ENCODE peak calls at places on chromosomes 3 and 15, in five cellular contexts. S is EH, N is heart left ventricle, K is ascending aorta, O is skeletal muscle cell. T is an unnamed sample.

GRCh38 chr3:194141415-194142155 is 5.6 kb downstream of the HES1 start:
- DNase-seq in S (peak), K (peak), O (peak), N (peak), T (peak)

GRCh38 chr3:130379274-130379673 is 33.8 kb downstream of the COL6A5 start:
- DNase-seq in O (peak), K (no peak), S (no peak), N (no peak), T (no peak)

GRCh38 chr3:10680796-10681195 is 135.2 kb upstream of the SLC6A11 start:
- DNase-seq in N (no peak), O (no peak), S (no peak), K (no peak), T (no peak)

GRCh38 chr3:185658504-185658912 is 72.4 kb downstream of the SENP2 start:
- DNase-seq in O (peak), N (no peak), K (peak), S (peak), T (peak)

GRCh38 chr15:94970096-94970495 is 738.7 kb downstream of the MCTP2 start:
- DNase-seq in S (no peak), O (no peak), N (no peak), K (no peak), T (no peak)

GRCh38 chr3:71214797-71215196 is 368.7 kb downstream of the FOXP1 start:
- DNase-seq in S (no peak), N (no peak), O (no peak), K (no peak), T (no peak)

GRCh38 chr15:55959744-55960143 is 33.7 kb downstream of the NEDD4 start:
- DNase-seq in K (no peak), O (no peak), S (peak), N (no peak), T (no peak)

GRCh38 chr15:54566654-54567053 is 588.4 kb downstream of the UNC13C start:
- DNase-seq in O (no peak), N (no peak), S (no peak), K (no peak), T (no peak)

GRCh38 chr3:46276497-46277099 is 34.3 kb downstream of the CCR3 start:
- DNase-seq in N (peak), K (peak), O (no peak), S (peak), T (peak)

GRCh38 chr3:169186596-169186995 is 476.9 kb downstream of the MECOM start:
- DNase-seq in S (no peak), O (no peak), K (no peak), N (no peak), T (no peak)

GRCh38 chr3:122661633-122662032 is 19.0 kb upstream of the PARP14 start:
- DNase-seq in O (no peak), K (no peak), S (no peak), N (no peak), T (no peak)

GRCh38 chr15:27486036-27486435 is 515.1 kb downstream of the GABRG3 start:
- DNase-seq in N (no peak), O (no peak), S (no peak), K (no peak), T (no peak)

GRCh38 chr15:89338036-89338435 is 3.4 kb upstream of the POLG start:
- DNase-seq in K (no peak), O (no peak), S (no peak), N (no peak), T (no peak)

GRCh38 chr3:25441234-25441856 is 13.3 kb downstream of the RARB start:
- DNase-seq in N (no peak), K (no peak), O (no peak), S (no peak), T (no peak)

GRCh38 chr15:82805994-82806406 is at the start of gene FSD2:
- DNase-seq in K (no peak), O (no peak), S (peak), N (no peak), T (peak)

GRCh38 chr3:127848131-127849129 is 26.1 kb upstream of the MGLL start:
- DNase-seq in N (no peak), S (peak), K (no peak), O (no peak), T (peak)

GRCh38 chr3:96966181-96966929 is 152.0 kb downstream of the EPHA6 start:
- DNase-seq in S (no peak), N (no peak), O (no peak), K (no peak), T (no peak)

GRCh38 chr3:71753716-71754609 is at the start of gene GPR27:
- DNase-seq in N (no peak), O (peak), K (no peak), S (peak), T (peak)

GRCh38 chr15:89462198-89462912 is 34.0 kb downstream of the RHCG start:
- DNase-seq in N (no peak), S (peak), O (no peak), K (no peak), T (no peak)

GRCh38 chr15:57421110-57421509 is 44.8 kb downstream of the CGNL1 start:
- DNase-seq in K (no peak), O (no peak), S (no peak), N (no peak), T (no peak)

GRCh38 chr15:61169904-61170695 is 59.0 kb downstream of the RORA start:
- DNase-seq in K (no peak), S (no peak), N (no peak), O (no peak), T (no peak)

GRCh38 chr3:169945313-169945712 is 21.3 kb upstream of the SEC62 start:
- DNase-seq in K (peak), O (no peak), N (no peak), S (no peak), T (peak)

GRCh38 chr3:57815034-57815433 is 58.9 kb downstream of the SLMAP start:
- DNase-seq in K (no peak), O (no peak), N (no peak), S (no peak), T (no peak)

GRCh38 chr15:62497356-62497755 is 332.3 kb upstream of the C2CD4B start:
- DNase-seq in N (no peak), O (no peak), K (no peak), S (peak), T (peak)

GRCh38 chr15:55977225-55977624 is 16.2 kb downstream of the NEDD4 start:
- DNase-seq in O (no peak), S (no peak), N (no peak), K (no peak), T (no peak)

GRCh38 chr3:158735296-158736033 is 3.2 kb upstream of the RARRES1 start:
- DNase-seq in O (no peak), N (no peak), K (no peak), S (no peak), T (no peak)

GRCh38 chr3:27089063-27089462 is 280.1 kb downstream of the NEK10 start:
- DNase-seq in N (peak), O (no peak), K (no peak), S (no peak), T (peak)

GRCh38 chr15:64152507-64153387 is 1.2 kb downstream of the SNX22 start:
- DNase-seq in K (no peak), O (no peak), N (no peak), S (no peak), T (no peak)

GRCh38 chr15:94027571-94027970 is 203.8 kb upstream of the MCTP2 start:
- DNase-seq in S (no peak), N (no peak), K (no peak), O (no peak), T (no peak)

GRCh38 chr3:52086939-52087675 is 30.7 kb upstream of the DUSP7 start:
- DNase-seq in N (peak), O (peak), K (no peak), S (peak), T (no peak)

GRCh38 chr3:57755368-57756021 is 614 bp upstream of the SLMAP start:
- DNase-seq in S (peak), K (no peak), O (peak), N (no peak), T (peak)

T was measured in cardiac muscle cell.